ENCODE peak calls at places on chromosomes 16 and 17, in four cellular contexts. C is mammary epithelial cell, A is GM23248, K is PC-9. P is an unnamed sample.
A peak's percentile ranks its signal among the peaks of the same experiment; 100 is the strongest.

GRCh38 chr17:50947844-50948514 is 81.8 kb upstream of the TOB1 start:
- DNase-seq in C (no peak), K (peak; percentile 49), A (no peak), P (no peak)

GRCh38 chr16:84484579-84485254 is 19.7 kb downstream of the MEAK7 start:
- DNase-seq in K (no peak), A (peak; percentile 62), C (no peak), P (peak; percentile 32)

GRCh38 chr16:84986102-84986501 is 25.2 kb downstream of the ZDHHC7 start:
- DNase-seq in A (no peak), C (no peak), K (no peak), P (no peak)

GRCh38 chr16:28494141-28494851 is at the start of gene APOBR:
- DNase-seq in K (no peak), C (no peak), A (no peak), P (peak; percentile 88)

GRCh38 chr17:79024901-79025737 is 1.1 kb downstream of the C1QTNF1 start:
- DNase-seq in K (no peak), A (peak; percentile 50), C (no peak), P (no peak)

GRCh38 chr17:17693253-17693954 is 12.1 kb downstream of the RAI1 start:
- DNase-seq in C (peak; percentile 82), A (peak; percentile 37), K (peak; percentile 79), P (no peak)

GRCh38 chr17:41589301-41589700 is 2.6 kb upstream of the KRT14 start:
- DNase-seq in C (no peak), K (no peak), A (no peak), P (no peak)

GRCh38 chr16:11138769-11139623 is 117.0 kb downstream of the SOCS1 start:
- DNase-seq in A (peak; percentile 65), K (peak; percentile 67), C (no peak), P (no peak)

GRCh38 chr17:67657596-67657995 is 60.1 kb upstream of the NOL11 start:
- DNase-seq in A (no peak), C (no peak), K (no peak), P (no peak)

GRCh38 chr16:72467157-72467759 is 295.3 kb upstream of the PMFBP1 start:
- DNase-seq in C (peak; percentile 41), K (no peak), A (peak; percentile 72), P (peak; percentile 46)

GRCh38 chr17:79160980-79161621 is 86.5 kb downstream of the ENGASE start:
- DNase-seq in A (no peak), C (no peak), K (no peak), P (peak; percentile 13)

GRCh38 chr17:45307290-45308015 is 9.4 kb downstream of the MAP3K14 start:
- DNase-seq in C (peak; percentile 78), K (no peak), A (peak; percentile 93), P (peak; percentile 77)

GRCh38 chr17:27928546-27928945 is 35.4 kb upstream of the LYRM9 start:
- DNase-seq in A (no peak), K (no peak), C (no peak), P (no peak)

GRCh38 chr17:8162997-8163977 is 539 bp upstream of the VAMP2 start:
- DNase-seq in A (no peak), K (no peak), C (no peak), P (no peak)

GRCh38 chr16:80197790-80198201 is 343.0 kb upstream of the DYNLRB2 start:
- DNase-seq in K (peak; percentile 34), A (peak; percentile 89), C (peak; percentile 93), P (no peak)

GRCh38 chr17:10081571-10082169 is 116.7 kb downstream of the GAS7 start:
- DNase-seq in C (no peak), K (no peak), A (no peak), P (no peak)

GRCh38 chr17:35715416-35715815 is 16.0 kb upstream of the RASL10B start:
- DNase-seq in C (no peak), K (no peak), A (no peak), P (no peak)

GRCh38 chr16:75938818-75939217 is 212.5 kb upstream of the CPHXL start:
- DNase-seq in C (peak; percentile 28), K (peak; percentile 37), A (no peak), P (no peak)

GRCh38 chr16:54340531-54340930 is 53.9 kb upstream of the IRX3 start:
- DNase-seq in C (no peak), A (no peak), K (no peak), P (no peak)

GRCh38 chr17:42543190-42544079 is 7.4 kb downstream of the NAGLU start:
- DNase-seq in C (no peak), K (no peak), A (no peak), P (no peak)

GRCh38 chr16:27729516-27730304 is 179.8 kb downstream of the KATNIP start:
- DNase-seq in A (no peak), K (no peak), C (no peak), P (no peak)

GRCh38 chr16:5509794-5510193 is 412.2 kb upstream of the EEF2KMT start:
- DNase-seq in A (no peak), K (no peak), C (no peak), P (no peak)

GRCh38 chr17:17305282-17305801 is 2.2 kb downstream of the NT5M start:
- DNase-seq in A (no peak), K (no peak), C (no peak), P (peak; percentile 90)

GRCh38 chr16:763386-763785 is 2.9 kb downstream of the MSLN start:
- DNase-seq in K (no peak), C (no peak), A (no peak), P (no peak)

GRCh38 chr17:44556114-44556853 is 1.0 kb upstream of the FZD2 start:
- DNase-seq in C (peak; percentile 36), K (peak; percentile 39), A (peak; percentile 58), P (peak; percentile 85)

GRCh38 chr16:88058817-88059216 is 107.6 kb downstream of the BANP start:
- DNase-seq in A (no peak), K (no peak), C (no peak), P (no peak)

DNA sequence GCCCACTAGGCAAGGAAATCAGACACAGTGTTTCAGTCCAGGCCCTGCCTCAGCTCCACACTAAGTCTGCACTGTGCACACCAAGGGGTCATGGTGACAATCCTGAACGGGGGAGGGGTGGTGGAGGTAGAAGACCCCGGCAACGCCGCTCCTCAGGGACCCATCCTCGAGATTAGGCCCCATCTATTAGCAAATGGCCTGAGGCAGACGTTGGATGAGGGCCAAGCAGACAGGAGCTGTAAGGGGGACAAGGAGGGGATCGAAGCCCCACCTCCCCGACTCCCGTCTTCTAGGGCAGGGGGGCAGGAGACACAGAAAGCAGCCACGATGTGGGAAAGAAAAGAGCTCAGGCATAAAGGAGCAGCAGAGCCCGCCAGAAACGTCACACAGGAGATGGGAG is 17.9 kb downstream of the CSNK1D start:
- DNase-seq in A (no peak), K (no peak), C (no peak), P (no peak)
- H3K79me2 ChIP-seq in A (peaks cover 88% of the 10 kb centered on the region), K (peaks cover 68% of the 10 kb centered on the region), C (peaks cover 85% of the 10 kb centered on the region), P (peaks cover 10% of the 10 kb centered on the region)

DNA sequence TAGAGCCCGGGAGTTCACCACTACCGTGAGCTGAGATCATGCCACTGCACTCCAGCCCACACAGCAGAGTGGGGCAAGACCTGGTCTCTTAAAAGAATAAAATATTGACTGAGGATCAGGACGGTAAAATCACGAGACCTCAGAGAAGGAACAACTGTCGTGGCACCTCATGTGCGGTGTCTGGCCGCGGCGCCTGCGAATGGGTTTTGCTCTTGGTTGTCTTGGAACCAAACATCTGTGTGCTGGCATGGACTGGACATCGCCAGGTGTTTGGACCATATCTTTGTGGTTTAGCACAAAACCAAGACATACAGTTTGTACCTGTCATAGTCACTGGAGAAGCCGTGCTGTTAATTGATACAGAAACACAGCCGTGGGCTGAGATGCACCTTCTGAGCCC is 212.9 kb upstream of the CHMP6 start:
- DNase-seq in C (no peak), A (no peak), K (no peak), P (no peak)
- H3K79me2 ChIP-seq in C (no peaks in the 10 kb centered on the region), A (no peaks in the 10 kb centered on the region), K (no peaks in the 10 kb centered on the region), P (no peaks in the 10 kb centered on the region)

GRCh38 chr16:74020086-74020670 is 276.4 kb upstream of the PSMD7 start:
- DNase-seq in K (no peak), C (no peak), A (no peak), P (no peak)
- H3K79me2 ChIP-seq in K (no peaks in the 10 kb centered on the region), C (no peaks in the 10 kb centered on the region), A (no peaks in the 10 kb centered on the region), P (no peaks in the 10 kb centered on the region)

GRCh38 chr16:81639348-81639747 is 139.7 kb upstream of the PLCG2 start:
- DNase-seq in A (no peak), K (no peak), C (no peak), P (no peak)
- H3K79me2 ChIP-seq in A (peaks cover 40% of the 10 kb centered on the region), K (peaks cover 72% of the 10 kb centered on the region), C (peaks cover 86% of the 10 kb centered on the region), P (no peaks in the 10 kb centered on the region)

GRCh38 chr17:59093145-59093701 is 13.5 kb downstream of the TRIM37 start:
- DNase-seq in C (no peak), A (no peak), K (no peak), P (no peak)
- H3K79me2 ChIP-seq in C (peaks cover 66% of the 10 kb centered on the region), A (peaks cover 52% of the 10 kb centered on the region), K (peaks cover 55% of the 10 kb centered on the region), P (peaks cover 68% of the 10 kb centered on the region)

GRCh38 chr16:82042841-82043240 is 7.8 kb downstream of the HSD17B2 start:
- DNase-seq in C (no peak), K (no peak), A (no peak), P (no peak)

GRCh38 chr16:82038941-82039340 is 3.9 kb downstream of the HSD17B2 start:
- DNase-seq in A (no peak), K (no peak), C (no peak), P (no peak)

GRCh38 chr16:82041542-82041941 is 6.5 kb downstream of the HSD17B2 start:
- DNase-seq in K (no peak), A (no peak), C (no peak), P (no peak)

GRCh38 chr16:82042144-82042543 is 7.1 kb downstream of the HSD17B2 start:
- DNase-seq in A (no peak), K (no peak), C (no peak), P (no peak)

DNA sequence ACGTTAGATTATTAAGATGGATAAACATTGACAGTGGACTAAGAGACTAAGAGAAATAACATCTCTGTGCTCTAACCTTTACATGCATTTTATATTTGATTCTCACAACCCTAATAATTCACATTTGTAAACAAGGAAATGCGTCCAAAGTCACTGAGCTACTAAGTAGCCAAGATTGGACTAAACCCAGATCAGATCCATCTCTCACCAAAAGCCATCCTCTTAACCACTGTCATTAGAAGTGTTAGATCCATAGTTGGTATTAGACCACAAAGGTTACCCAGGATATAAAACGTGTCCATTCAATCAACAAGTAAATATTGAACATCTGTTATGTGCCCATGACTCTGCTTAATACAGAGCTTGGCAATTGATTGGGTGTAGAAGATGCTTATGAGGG is 5.2 kb downstream of the HSD17B2 start:
- DNase-seq in A (no peak), K (no peak), C (no peak), P (no peak)
- H3K79me2 ChIP-seq in A (no peaks in the 10 kb centered on the region), K (no peaks in the 10 kb centered on the region), C (no peaks in the 10 kb centered on the region), P (no peaks in the 10 kb centered on the region)

P was measured in OCI-LY7.